ENCODE peak calls at places on chromosome 14, in ten cellular contexts. R, F, P, Y, G, B, Q, C, U and H are unnamed samples.

GRCh38 chr14:54667764-54668163 is 100.8 kb downstream of the SAMD4A start:
- DNase-seq in R (no peak), F (no peak), P (no peak), Y (no peak), G (no peak), B (no peak), Q (no peak), C (no peak), U (no peak), H (no peak)

GRCh38 chr14:75771614-75772013 is 110.6 kb downstream of the TTLL5 start:
- DNase-seq in R (no peak), F (no peak), P (no peak), Y (no peak), G (no peak), B (no peak), Q (no peak), C (no peak), U (no peak), H (no peak)

GRCh38 chr14:90810808-90811207 is 5.4 kb downstream of the TTC7B start:
- DNase-seq in R (no peak), F (no peak), P (no peak), Y (no peak), G (no peak), B (no peak), Q (no peak), C (no peak), U (no peak), H (peak; percentile 15)

GRCh38 chr14:54395284-54395683 is 1.5 kb upstream of the CDKN3 start:
- DNase-seq in R (no peak), F (no peak), P (no peak), Y (no peak), G (no peak), B (no peak), Q (no peak), C (no peak), U (no peak), H (no peak)

GRCh38 chr14:93033983-93034670 is 81.6 kb downstream of the ITPK1 start:
- DNase-seq in R (no peak), F (no peak), P (no peak), Y (no peak), G (no peak), B (no peak), Q (peak; percentile 45), C (no peak), U (peak; percentile 71), H (no peak)

GRCh38 chr14:96364911-96365310 is 1.6 kb downstream of the GSKIP start:
- DNase-seq in R (no peak), F (no peak), P (no peak), Y (no peak), G (no peak), B (no peak), Q (no peak), C (no peak), U (no peak), H (no peak)

GRCh38 chr14:59278111-59278510 is 89.6 kb downstream of the DAAM1 start:
- DNase-seq in R (peak; percentile 31), F (no peak), P (no peak), Y (no peak), G (no peak), B (no peak), Q (no peak), C (no peak), U (no peak), H (peak; percentile 91)

GRCh38 chr14:67567654-67568053 is 32.4 kb downstream of the PIGH start:
- DNase-seq in R (no peak), F (no peak), P (no peak), Y (no peak), G (no peak), B (no peak), Q (no peak), C (no peak), U (no peak), H (no peak)